ENCODE peak calls at places on chromosomes 3 and 15, in six cellular contexts. V is GM23338; U is CD8-positive, alpha-beta T cell; K is breast epithelium; L is pancreas; O is ovary. Y is an unnamed sample.

GRCh38 chr3:45906681-45907220 is 20.4 kb downstream of the CCR9 start:
- DNase-seq in V (peak; percentile 61), U (no peak), K (no peak), L (no peak), O (no peak), Y (no peak)

GRCh38 chr15:33207646-33208045 is 13.1 kb upstream of the FMN1 start:
- DNase-seq in V (no peak), U (no peak), K (no peak), L (no peak), O (no peak), Y (no peak)

GRCh38 chr3:25664066-25664809 is 469 bp downstream of the TOP2B start:
- DNase-seq in V (peak; percentile 72), U (peak; percentile 51), K (peak; percentile 69), L (peak; percentile 87), O (peak; percentile 80), Y (peak; percentile 93)

GRCh38 chr15:71224024-71224423 is 108.8 kb downstream of the THSD4 start:
- DNase-seq in V (no peak), U (no peak), K (no peak), L (no peak), O (no peak), Y (no peak)

GRCh38 chr3:174382876-174383275 is 476.3 kb upstream of the NAALADL2 start:
- DNase-seq in V (no peak), U (no peak), K (no peak), L (no peak), O (no peak), Y (no peak)

GRCh38 chr3:182509312-182509711 is 284.0 kb upstream of the ATP11B start:
- DNase-seq in V (no peak), U (no peak), K (no peak), L (no peak), O (no peak), Y (no peak)

GRCh38 chr3:153977148-153977547 is 144.0 kb upstream of the ARHGEF26 start:
- DNase-seq in V (no peak), U (no peak), K (peak; percentile 21), L (no peak), O (no peak), Y (no peak)

GRCh38 chr3:197801801-197802504 is 10.9 kb downstream of the LRCH3 start:
- DNase-seq in V (peak; percentile 35), U (no peak), K (peak; percentile 37), L (no peak), O (no peak), Y (no peak)

GRCh38 chr3:136929984-136930671 is 27.7 kb upstream of the IL20RB start:
- DNase-seq in V (no peak), U (no peak), K (peak; percentile 30), L (no peak), O (peak; percentile 57), Y (no peak)

GRCh38 chr3:15229262-15229661 is 23.2 kb downstream of the CAPN7 start:
- DNase-seq in V (no peak), U (no peak), K (no peak), L (no peak), O (no peak), Y (no peak)

GRCh38 chr15:75367913-75368688 is at the start of gene MAN2C1:
- DNase-seq in V (peak; percentile 98), U (peak; percentile 79), K (peak; percentile 94), L (peak; percentile 99), O (peak; percentile 94), Y (peak; percentile 99)

GRCh38 chr3:116000315-116000714 is 377.0 kb downstream of the GAP43 start:
- DNase-seq in V (no peak), U (no peak), K (no peak), L (no peak), O (no peak), Y (no peak)

DNA sequence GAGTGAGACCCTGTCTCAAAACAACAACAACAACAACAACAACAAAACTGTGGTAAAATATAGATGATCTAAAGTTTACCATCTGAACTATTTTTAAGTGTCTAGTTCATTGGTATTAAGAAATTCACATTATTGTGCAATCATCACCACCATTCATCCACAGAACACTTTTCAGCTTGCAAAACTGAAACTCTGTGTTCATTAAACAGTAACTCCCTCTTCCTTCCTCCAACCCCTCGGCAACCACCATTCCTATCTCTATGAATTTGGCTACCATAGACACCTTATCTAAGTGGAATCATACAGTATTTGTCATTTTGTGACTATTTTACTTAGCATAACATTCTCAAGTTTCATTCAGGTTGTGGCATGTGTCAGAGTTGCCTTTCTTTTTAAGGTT is 20.7 kb downstream of the KAT2B start:
- DNase-seq in V (no peak), U (no peak), K (no peak), L (no peak), O (no peak), Y (no peak)
- H3K4me1 ChIP-seq in V (no peaks in the 10 kb centered on the region), U (peaks cover 9% of the 10 kb centered on the region), K (peaks cover 2% of the 10 kb centered on the region), L (peaks cover 19% of the 10 kb centered on the region), O (peaks cover 17% of the 10 kb centered on the region), Y (peaks cover 39% of the 10 kb centered on the region)

GRCh38 chr3:119463171-119464169 is at the start of gene TMEM39A:
- DNase-seq in V (peak; percentile 100), U (peak; percentile 98), K (peak; percentile 99), L (peak; percentile 100), O (peak; percentile 100), Y (peak; percentile 100)
- TF ChIP-seq CTCF in V (no peak), U (no peak), K (peak; percentile 19), L (peak; percentile 13), O (no peak), Y (peak; percentile 20)

DNA sequence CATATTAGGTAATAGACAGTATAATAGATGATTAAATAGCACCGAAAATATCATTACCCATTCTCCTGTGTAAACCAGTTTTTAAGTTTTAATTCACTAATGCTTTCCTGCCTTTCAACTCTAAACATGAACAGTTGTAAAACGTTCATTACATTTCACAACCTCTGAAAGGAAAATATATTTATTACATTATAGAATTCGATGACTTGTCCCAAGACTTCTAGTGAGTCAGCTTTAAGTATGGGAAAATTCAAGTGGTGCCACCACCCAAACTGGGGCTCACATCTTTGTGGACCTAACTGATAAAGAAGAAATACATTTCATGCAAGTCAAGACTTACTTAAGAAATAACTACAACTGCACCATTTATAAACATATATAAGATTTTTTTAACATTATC is 2.0 kb downstream of the TRIM59 start:
- DNase-seq in V (no peak), U (no peak), K (no peak), L (no peak), O (no peak), Y (no peak)
- H3K27ac ChIP-seq in V (no peak overlapping the region), U (no peak overlapping the region), K (no peak overlapping the region), L (no peak overlapping the region), O (no peak overlapping the region), Y (no peak overlapping the region)

DNA sequence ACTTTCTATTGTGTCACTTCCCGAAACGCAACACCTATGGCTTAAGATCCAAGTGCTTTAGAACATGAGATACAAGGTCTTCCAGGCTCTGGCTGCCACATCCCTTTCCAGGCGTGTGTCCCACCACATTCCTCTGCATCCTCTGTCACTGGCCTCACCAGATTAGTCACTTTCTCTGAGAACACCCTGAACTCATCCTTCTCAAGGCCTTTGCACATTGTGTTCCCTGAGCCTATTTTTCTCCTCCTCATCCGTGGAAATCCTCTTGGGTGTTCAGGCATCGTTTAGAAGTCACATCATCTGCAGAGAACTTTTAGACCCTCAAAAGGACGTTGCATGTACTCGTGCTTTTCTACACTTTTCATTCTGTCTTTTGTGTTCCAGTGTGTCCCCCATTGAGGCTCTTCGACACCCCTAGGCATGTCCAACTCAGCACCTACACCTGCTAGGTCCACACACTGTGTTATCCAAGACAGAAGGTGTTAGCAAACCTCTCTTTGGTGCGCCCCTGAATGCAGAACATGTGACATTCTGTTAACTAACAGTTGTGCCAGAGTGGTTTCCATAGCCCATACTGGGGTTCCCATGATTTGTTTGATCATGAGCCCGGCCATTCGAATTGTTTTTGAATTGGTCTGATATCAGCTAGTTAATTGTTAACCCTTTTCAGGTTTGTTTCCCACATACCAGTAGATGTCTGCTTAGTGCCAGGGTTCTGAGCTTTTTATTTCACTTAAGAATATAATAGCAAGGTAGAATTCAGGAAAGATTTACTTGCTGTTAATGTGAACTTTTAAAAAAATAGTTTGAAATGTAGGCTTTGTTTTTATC is 67.2 kb downstream of the LPP start:
- DNase-seq in V (no peak), U (no peak), K (no peak), L (no peak), O (no peak), Y (no peak)
- H3K4me1 ChIP-seq in V (peaks cover 12% of the 10 kb centered on the region), U (no peaks in the 10 kb centered on the region), K (no peaks in the 10 kb centered on the region), L (peaks cover 17% of the 10 kb centered on the region), O (peaks cover 18% of the 10 kb centered on the region), Y (peaks cover 32% of the 10 kb centered on the region)

DNA sequence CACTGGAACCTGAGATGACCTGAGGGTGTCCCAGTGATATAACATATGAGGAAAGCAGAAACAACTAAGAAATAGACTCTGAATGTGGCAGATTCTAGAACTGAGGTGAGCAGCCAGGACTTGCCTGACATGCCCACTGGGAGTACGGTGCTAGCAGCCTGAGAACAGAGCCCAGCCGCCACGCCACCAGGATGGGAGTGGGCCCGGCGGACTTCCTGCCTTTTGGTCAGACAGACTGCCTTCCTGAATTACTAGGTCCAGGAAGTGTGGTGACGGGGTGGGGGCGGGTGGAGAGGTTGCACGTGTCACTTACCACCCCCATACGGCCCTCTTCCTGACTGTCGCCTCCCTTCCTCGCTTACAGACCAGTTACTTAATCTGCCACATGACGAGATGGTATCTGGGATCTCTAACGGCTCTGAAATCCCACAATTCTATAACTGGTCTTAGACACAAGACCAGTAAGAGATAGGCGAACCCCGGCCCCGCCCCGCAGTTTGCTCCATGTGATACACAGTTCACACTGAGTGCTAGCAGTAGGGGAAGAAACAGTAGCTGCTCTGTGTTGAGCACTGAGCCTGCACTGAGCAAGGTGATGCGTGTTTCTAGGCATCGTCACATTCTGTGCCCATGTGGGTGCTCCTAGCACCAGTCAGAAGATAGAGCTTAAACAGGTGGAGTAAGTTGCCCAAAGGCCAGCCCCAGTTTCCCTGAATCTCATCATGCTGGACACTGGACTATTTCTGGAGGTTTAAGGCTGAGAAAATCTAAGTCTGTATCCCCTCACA is 95.7 kb downstream of the CPN2 start:
- DNase-seq in V (no peak), U (peak; percentile 20), K (peak; percentile 35), L (no peak), O (peak; percentile 35), Y (peak; percentile 90)
- TF ChIP-seq CTCF in V (no peak), U (no peak), K (no peak), L (no peak), O (no peak), Y (no peak)

DNA sequence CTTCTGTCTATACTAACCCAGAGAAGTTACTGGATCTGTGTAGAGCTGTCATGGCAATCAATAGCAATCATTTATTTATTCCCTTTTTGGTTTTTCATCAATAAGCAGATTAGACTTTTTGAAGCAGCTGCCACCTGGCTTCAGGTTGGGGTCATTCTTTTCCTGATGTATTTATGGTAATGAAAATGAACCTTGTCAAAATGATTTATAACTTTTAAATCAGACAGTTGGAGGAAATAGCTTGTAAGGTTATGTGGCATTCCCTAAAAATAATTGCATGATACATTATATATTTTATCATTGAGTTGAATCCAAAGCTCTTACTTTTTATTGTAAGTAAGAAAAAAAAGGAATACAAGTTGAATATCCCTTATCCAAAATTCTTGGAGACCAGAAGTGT is 8.6 kb downstream of the TIPARP start:
- DNase-seq in V (no peak), U (no peak), K (no peak), L (no peak), O (no peak), Y (no peak)
- H3K27ac ChIP-seq in V (no peak overlapping the region), U (no peak overlapping the region), K (no peak overlapping the region), L (no peak overlapping the region), O (no peak overlapping the region), Y (no peak overlapping the region)